ENCODE peak calls at places on chromosomes 1 and 21, in ten cellular contexts. G is A549; C is activated CD8-positive, alpha-beta memory T cell treated with anti-CD3 and anti-CD28 coated beads, Interleukin-2, amount 10 ng/mL, durations not matched to agents 7 days and 5 days; J is SW480; K is SHP77; W is Calu3; Z is epithelial cell of esophagus; M is RCC 7860; R is NCI-H524; S is anterior cingulate cortex. I is an unnamed sample.

GRCh38 chr1:52125727-52126359 is 16.0 kb upstream of the ZFYVE9 start:
- DNase-seq in Z (no peak), S (no peak), R (no peak), W (no peak), J (no peak), M (no peak), K (no peak), C (no peak), G (no peak), I (no peak)

GRCh38 chr1:230851291-230851691 is 17.0 kb downstream of the C1orf198 start:
- DNase-seq in Z (no peak), W (no peak), M (no peak), S (no peak), K (no peak), J (no peak), G (no peak), C (no peak), R (no peak), I (no peak)

GRCh38 chr1:231070758-231071443 is 30.8 kb upstream of the FAM89A start:
- DNase-seq in J (no peak), R (no peak), M (no peak), W (no peak), G (no peak), C (no peak), K (no peak), S (no peak), Z (no peak), I (no peak)

GRCh38 chr1:27342778-27343638 is 1.2 kb downstream of the SYTL1 start:
- DNase-seq in C (peak), S (no peak), G (no peak), K (peak), M (no peak), Z (peak), W (peak), J (peak), R (peak), I (peak)

GRCh38 chr1:75292013-75292412 is 157.8 kb downstream of the LHX8 start:
- DNase-seq in S (no peak), G (no peak), J (no peak), C (no peak), R (no peak), W (no peak), K (no peak), M (no peak), Z (no peak), I (no peak)

GRCh38 chr1:211517006-211517405 is 25.0 kb upstream of the RD3 start:
- DNase-seq in C (no peak), J (peak), W (peak), Z (peak), G (peak), K (no peak), R (peak), S (no peak), M (no peak), I (no peak)

GRCh38 chr1:160093069-160093395 is 5.4 kb downstream of the IGSF8 start:
- DNase-seq in R (no peak), Z (no peak), G (no peak), J (no peak), M (no peak), S (no peak), K (no peak), W (no peak), C (no peak), I (no peak)

GRCh38 chr1:37930246-37931142 is 16.4 kb downstream of the INPP5B start:
- DNase-seq in W (peak), J (no peak), S (no peak), G (no peak), C (peak), R (no peak), M (no peak), K (no peak), Z (peak), I (no peak)

GRCh38 chr1:198179556-198179981 is 22.8 kb downstream of the NEK7 start:
- DNase-seq in G (no peak), S (no peak), W (no peak), Z (no peak), K (no peak), M (peak), J (peak), C (no peak), R (no peak), I (no peak)

GRCh38 chr1:173267453-173267945 is 60.4 kb upstream of the TNFSF4 start:
- DNase-seq in C (no peak), R (no peak), M (peak), Z (peak), G (no peak), J (peak), W (no peak), K (no peak), S (no peak), I (peak)

GRCh38 chr1:170720661-170721060 is 56.7 kb downstream of the PRRX1 start:
- DNase-seq in K (no peak), S (no peak), Z (peak), G (no peak), J (no peak), M (no peak), C (no peak), R (no peak), W (no peak), I (peak)

GRCh38 chr1:154765970-154766369 is 104.1 kb downstream of the KCNN3 start:
- DNase-seq in K (peak), R (peak), Z (peak), C (no peak), J (peak), W (peak), S (no peak), G (peak), M (peak), I (no peak)

GRCh38 chr21:32558131-32558530 is 27.2 kb downstream of the TCP10L start:
- DNase-seq in K (no peak), J (no peak), R (no peak), Z (no peak), G (no peak), C (no peak), S (no peak), W (no peak), M (no peak), I (no peak)

I was measured in epithelial cell of prostate.